ENCODE peak calls at places on chromosomes 2 and 18, in nine cellular contexts. One of them, this sample, is unnamed.

GRCh38 chr18:35938158-35938557 is 34.3 kb upstream of the RMP24 start:
- DNase-seq in endodermal cell: no peak
- DNase-seq in cardiac muscle cell: peak; percentile 31
- DNase-seq in HCT116: no peak
- DNase-seq in testis: no peak
- DNase-seq in neural progenitor cell: no peak
- DNase-seq in Peyer's patch: no peak
- DNase-seq in astrocyte: peak; percentile 56
- DNase-seq in cardiac fibroblast: peak; percentile 18
- DNase-seq in this sample: peak; percentile 51

GRCh38 chr2:237590272-237591020 is at the start of gene RAB17:
- DNase-seq in Peyer's patch: peak; percentile 88
- DNase-seq in neural progenitor cell: no peak
- DNase-seq in endodermal cell: peak; percentile 88
- DNase-seq in astrocyte: peak; percentile 42
- DNase-seq in cardiac muscle cell: peak; percentile 54
- DNase-seq in HCT116: peak; percentile 65
- DNase-seq in testis: no peak
- DNase-seq in cardiac fibroblast: peak; percentile 52
- DNase-seq in this sample: peak; percentile 67

GRCh38 chr2:216004408-216005283 is 8.7 kb downstream of the MREG start:
- DNase-seq in astrocyte: no peak
- DNase-seq in Peyer's patch: no peak
- DNase-seq in testis: no peak
- DNase-seq in HCT116: no peak
- DNase-seq in cardiac muscle cell: no peak
- DNase-seq in cardiac fibroblast: no peak
- DNase-seq in neural progenitor cell: no peak
- DNase-seq in endodermal cell: no peak
- DNase-seq in this sample: no peak

GRCh38 chr2:127179756-127180155 is 40.3 kb downstream of the CYP27C1 start:
- DNase-seq in endodermal cell: no peak
- DNase-seq in HCT116: no peak
- DNase-seq in testis: no peak
- DNase-seq in cardiac muscle cell: peak; percentile 6
- DNase-seq in Peyer's patch: no peak
- DNase-seq in neural progenitor cell: no peak
- DNase-seq in cardiac fibroblast: no peak
- DNase-seq in astrocyte: no peak
- DNase-seq in this sample: no peak

GRCh38 chr2:149622343-149622742 is 34.8 kb upstream of the MMADHC start:
- DNase-seq in endodermal cell: no peak
- DNase-seq in cardiac fibroblast: no peak
- DNase-seq in astrocyte: no peak
- DNase-seq in HCT116: no peak
- DNase-seq in cardiac muscle cell: no peak
- DNase-seq in Peyer's patch: no peak
- DNase-seq in testis: no peak
- DNase-seq in neural progenitor cell: no peak
- DNase-seq in this sample: no peak

GRCh38 chr2:75627902-75628504 is 18.6 kb upstream of the MRPL19 start:
- DNase-seq in cardiac muscle cell: peak; percentile 85
- DNase-seq in endodermal cell: peak; percentile 94
- DNase-seq in cardiac fibroblast: peak; percentile 83
- DNase-seq in astrocyte: peak; percentile 43
- DNase-seq in Peyer's patch: peak; percentile 77
- DNase-seq in HCT116: peak; percentile 57
- DNase-seq in testis: peak; percentile 89
- DNase-seq in neural progenitor cell: peak; percentile 89
- DNase-seq in this sample: peak; percentile 84

GRCh38 chr2:70282439-70282838 is 11.1 kb downstream of the SNRPG start:
- DNase-seq in testis: no peak
- DNase-seq in cardiac fibroblast: no peak
- DNase-seq in cardiac muscle cell: no peak
- DNase-seq in astrocyte: no peak
- DNase-seq in HCT116: no peak
- DNase-seq in endodermal cell: no peak
- DNase-seq in neural progenitor cell: no peak
- DNase-seq in Peyer's patch: no peak
- DNase-seq in this sample: no peak

GRCh38 chr2:23627236-23627990 is 242.4 kb downstream of the KLHL29 start:
- DNase-seq in cardiac fibroblast: no peak
- DNase-seq in HCT116: no peak
- DNase-seq in testis: no peak
- DNase-seq in cardiac muscle cell: no peak
- DNase-seq in astrocyte: no peak
- DNase-seq in Peyer's patch: no peak
- DNase-seq in neural progenitor cell: peak; percentile 34
- DNase-seq in endodermal cell: no peak
- DNase-seq in this sample: no peak

GRCh38 chr18:12015697-12016062 is 34.4 kb downstream of the IMPA2 start:
- DNase-seq in HCT116: no peak
- DNase-seq in cardiac fibroblast: peak; percentile 64
- DNase-seq in neural progenitor cell: no peak
- DNase-seq in endodermal cell: no peak
- DNase-seq in testis: no peak
- DNase-seq in Peyer's patch: peak; percentile 79
- DNase-seq in cardiac muscle cell: peak; percentile 57
- DNase-seq in astrocyte: peak; percentile 33
- DNase-seq in this sample: peak; percentile 7

GRCh38 chr2:122203523-122203922 is 448.1 kb downstream of the TSN start:
- DNase-seq in neural progenitor cell: peak; percentile 32
- DNase-seq in Peyer's patch: no peak
- DNase-seq in cardiac fibroblast: peak; percentile 95
- DNase-seq in HCT116: no peak
- DNase-seq in endodermal cell: no peak
- DNase-seq in cardiac muscle cell: peak; percentile 95
- DNase-seq in testis: peak; percentile 23
- DNase-seq in astrocyte: peak; percentile 89
- DNase-seq in this sample: peak; percentile 64

GRCh38 chr18:78305789-78306188 is 673.8 kb upstream of the SALL3 start:
- DNase-seq in cardiac fibroblast: no peak
- DNase-seq in endodermal cell: no peak
- DNase-seq in testis: no peak
- DNase-seq in neural progenitor cell: no peak
- DNase-seq in cardiac muscle cell: no peak
- DNase-seq in HCT116: no peak
- DNase-seq in Peyer's patch: no peak
- DNase-seq in astrocyte: no peak
- DNase-seq in this sample: no peak

GRCh38 chr2:30257266-30258214 is 26.2 kb downstream of the LBH start:
- DNase-seq in endodermal cell: no peak
- DNase-seq in astrocyte: no peak
- DNase-seq in HCT116: no peak
- DNase-seq in Peyer's patch: no peak
- DNase-seq in neural progenitor cell: no peak
- DNase-seq in cardiac muscle cell: no peak
- DNase-seq in testis: no peak
- DNase-seq in cardiac fibroblast: no peak
- DNase-seq in this sample: no peak
- H3K4me3 ChIP-seq in endodermal cell: no peak overlapping the region
- H3K4me3 ChIP-seq in astrocyte: no peak overlapping the region
- H3K4me3 ChIP-seq in HCT116: no peak overlapping the region
- H3K4me3 ChIP-seq in Peyer's patch: no peak overlapping the region
- H3K4me3 ChIP-seq in neural progenitor cell: no peak overlapping the region
- H3K4me3 ChIP-seq in cardiac muscle cell: no peak overlapping the region
- H3K4me3 ChIP-seq in testis: no peak overlapping the region
- H3K4me3 ChIP-seq in cardiac fibroblast: no peak overlapping the region
- H3K4me3 ChIP-seq in this sample: no peak overlapping the region

DNA sequence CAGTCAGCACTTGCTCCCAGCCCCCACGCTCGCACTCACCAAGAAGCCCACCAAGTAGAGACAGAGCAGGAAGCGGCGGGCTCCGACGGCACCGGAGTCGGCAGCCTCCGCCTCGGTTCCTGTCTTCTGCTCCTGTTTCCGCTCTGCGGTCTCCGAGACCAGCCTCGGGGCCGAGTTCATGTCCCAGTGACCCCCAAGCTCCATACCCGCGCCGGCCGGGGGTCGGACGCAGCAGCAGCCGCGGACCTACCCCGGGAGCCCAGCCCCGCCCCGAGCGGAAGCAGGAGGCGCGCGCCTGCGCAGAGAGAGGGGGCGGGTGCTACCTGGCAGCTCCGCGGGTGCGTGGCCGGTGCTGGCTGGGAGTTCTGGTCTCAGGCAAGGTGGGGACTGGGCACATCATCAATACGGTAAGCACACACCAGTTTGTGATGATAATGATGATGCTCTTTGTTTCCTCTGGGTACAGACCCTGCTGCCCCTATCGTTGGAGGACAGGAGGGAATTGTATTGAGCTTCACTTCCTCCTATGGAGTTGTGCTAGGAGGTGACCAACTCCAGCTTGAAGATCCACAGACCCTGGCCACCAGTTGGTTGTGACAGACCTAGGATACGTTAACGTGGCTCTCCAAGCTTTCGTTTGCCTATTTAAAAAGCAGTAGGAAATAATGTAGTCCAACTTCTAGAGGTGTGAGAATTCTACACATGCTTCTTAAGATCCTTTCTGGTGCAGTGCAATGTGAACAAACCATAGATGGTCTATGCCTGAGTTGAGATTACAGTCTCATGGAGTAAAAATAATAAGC is 25.0 kb upstream of the TMEM182 start:
- DNase-seq in astrocyte: peak; percentile 31
- DNase-seq in neural progenitor cell: peak; percentile 90
- DNase-seq in testis: peak; percentile 91
- DNase-seq in cardiac fibroblast: peak; percentile 69
- DNase-seq in endodermal cell: peak; percentile 94
- DNase-seq in Peyer's patch: peak; percentile 92
- DNase-seq in HCT116: peak; percentile 47
- DNase-seq in cardiac muscle cell: peak; percentile 73
- DNase-seq in this sample: peak; percentile 53
- TF ChIP-seq CTCF in astrocyte: no peak
- TF ChIP-seq CTCF in neural progenitor cell: no peak
- TF ChIP-seq CTCF in testis: no peak
- TF ChIP-seq CTCF in cardiac fibroblast: peak; percentile 29
- TF ChIP-seq CTCF in endodermal cell: no peak
- TF ChIP-seq CTCF in Peyer's patch: no peak
- TF ChIP-seq CTCF in HCT116: no peak
- TF ChIP-seq CTCF in cardiac muscle cell: peak; percentile 2
- TF ChIP-seq CTCF in this sample: peak; percentile 38

DNA sequence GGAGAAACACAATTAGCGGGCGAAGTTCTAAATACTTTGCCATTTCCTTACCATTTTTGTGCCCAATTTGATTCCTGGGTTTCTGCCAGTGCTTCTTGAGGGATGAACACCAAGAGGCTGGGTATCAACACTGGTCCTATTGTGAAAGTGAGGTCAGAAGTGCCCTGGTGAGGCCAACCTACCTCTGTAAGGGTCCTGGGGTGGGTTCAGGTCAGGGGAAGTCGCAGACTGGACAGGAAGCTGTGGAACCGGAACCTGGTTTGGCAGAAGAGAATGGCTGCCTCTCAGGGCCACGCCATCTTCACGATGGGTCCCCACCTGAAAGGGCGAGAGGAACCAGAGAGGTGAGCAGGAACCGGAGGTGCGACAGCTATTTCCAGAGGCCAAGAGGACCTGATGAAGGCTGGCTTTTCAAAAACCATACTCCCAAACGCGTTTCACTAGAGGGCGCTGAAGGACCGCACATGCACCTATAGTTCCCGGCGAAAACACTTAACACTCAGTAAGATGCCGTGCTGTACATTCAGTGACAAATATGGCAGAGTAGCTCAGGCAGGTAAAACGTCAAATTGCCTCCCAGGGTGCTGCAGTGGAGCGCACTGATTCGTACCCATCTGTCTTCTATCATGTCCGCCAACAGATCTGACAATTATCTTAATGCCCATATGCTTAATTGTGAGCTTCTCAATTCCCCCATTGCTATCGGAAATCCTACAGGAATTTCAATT is 275.3 kb upstream of the CCDC68 start:
- DNase-seq in testis: peak; percentile 92
- DNase-seq in Peyer's patch: peak; percentile 69
- DNase-seq in HCT116: peak; percentile 48
- DNase-seq in cardiac muscle cell: peak; percentile 88
- DNase-seq in cardiac fibroblast: peak; percentile 87
- DNase-seq in neural progenitor cell: peak; percentile 86
- DNase-seq in astrocyte: peak; percentile 58
- DNase-seq in endodermal cell: peak; percentile 93
- DNase-seq in this sample: peak; percentile 87
- H3K4me3 ChIP-seq in testis: no peak overlapping the region
- H3K4me3 ChIP-seq in Peyer's patch: no peak overlapping the region
- H3K4me3 ChIP-seq in HCT116: no peak overlapping the region
- H3K4me3 ChIP-seq in cardiac muscle cell: no peak overlapping the region
- H3K4me3 ChIP-seq in cardiac fibroblast: no peak overlapping the region
- H3K4me3 ChIP-seq in neural progenitor cell: no peak overlapping the region
- H3K4me3 ChIP-seq in astrocyte: no peak overlapping the region
- H3K4me3 ChIP-seq in endodermal cell: no peak overlapping the region
- H3K4me3 ChIP-seq in this sample: no peak overlapping the region

GRCh38 chr2:217993817-217994459 is 8.9 kb downstream of the TNS1 start:
- DNase-seq in neural progenitor cell: peak; percentile 83
- DNase-seq in HCT116: no peak
- DNase-seq in cardiac muscle cell: peak; percentile 61
- DNase-seq in cardiac fibroblast: peak; percentile 51
- DNase-seq in testis: peak; percentile 77
- DNase-seq in astrocyte: no peak
- DNase-seq in endodermal cell: peak; percentile 92
- DNase-seq in Peyer's patch: no peak
- DNase-seq in this sample: peak; percentile 65
- TF ChIP-seq CTCF in neural progenitor cell: peak; percentile 95
- TF ChIP-seq CTCF in HCT116: peak; percentile 88
- TF ChIP-seq CTCF in cardiac muscle cell: peak; percentile 84
- TF ChIP-seq CTCF in cardiac fibroblast: peak; percentile 77
- TF ChIP-seq CTCF in testis: peak; percentile 63
- TF ChIP-seq CTCF in astrocyte: peak; percentile 61
- TF ChIP-seq CTCF in endodermal cell: peak; percentile 90
- TF ChIP-seq CTCF in Peyer's patch: peak; percentile 3
- TF ChIP-seq CTCF in this sample: peak; percentile 91

DNA sequence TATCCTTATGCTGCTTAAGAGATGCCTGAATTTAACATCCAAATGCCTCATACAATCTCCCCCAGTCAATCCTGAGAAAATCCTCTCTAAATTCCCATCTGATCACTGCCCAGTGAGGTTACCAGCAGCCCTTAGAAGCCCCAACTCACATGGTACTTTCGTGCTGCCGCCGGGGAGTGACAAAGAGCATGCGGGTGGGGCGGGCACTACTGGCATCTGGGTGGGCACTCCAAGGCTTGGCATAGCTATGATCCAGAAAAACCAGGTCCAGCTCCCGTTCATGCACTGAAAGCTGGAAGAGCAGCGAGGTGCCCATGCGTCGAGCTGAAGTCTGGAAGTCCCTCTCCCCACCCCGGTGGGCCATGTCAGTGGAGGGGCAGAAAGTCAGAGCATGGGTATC is 1.3 kb downstream of the KANSL3 start:
- DNase-seq in cardiac fibroblast: no peak
- DNase-seq in endodermal cell: no peak
- DNase-seq in Peyer's patch: peak; percentile 55
- DNase-seq in neural progenitor cell: no peak
- DNase-seq in cardiac muscle cell: no peak
- DNase-seq in HCT116: no peak
- DNase-seq in astrocyte: peak; percentile 14
- DNase-seq in testis: no peak
- DNase-seq in this sample: no peak
- H3K4me3 ChIP-seq in cardiac fibroblast: peak overlapping the region; percentile 68
- H3K4me3 ChIP-seq in endodermal cell: peak overlapping the region; percentile 98
- H3K4me3 ChIP-seq in Peyer's patch: peak overlapping the region; percentile 92
- H3K4me3 ChIP-seq in neural progenitor cell: peak overlapping the region; percentile 72
- H3K4me3 ChIP-seq in cardiac muscle cell: peak overlapping the region; percentile 51
- H3K4me3 ChIP-seq in HCT116: peak overlapping the region; percentile 71
- H3K4me3 ChIP-seq in astrocyte: peak overlapping the region; percentile 79
- H3K4me3 ChIP-seq in testis: no peak overlapping the region
- H3K4me3 ChIP-seq in this sample: peak overlapping the region; percentile 80